ENCODE peak calls at places on chromosomes 6 and 20, in nine cellular contexts. W is aorta; L is sigmoid colon; Y is stomach; C is prostate gland; B is right lobe of liver; X is Panc1; M is OCI-LY7; E is CD4-positive, alpha-beta memory T cell. K is an unnamed sample. For H3K4me1, the result is how much of the 10 kb centered on the place peaks cover.

GRCh38 chr6:23611776-23612381 is 514.1 kb upstream of the NRSN1 start:
- DNase-seq in E (no peak), B (no peak), Y (no peak), C (no peak), X (no peak), L (no peak), W (no peak), M (no peak), K (no peak)

GRCh38 chr6:108123946-108124345 is 41.9 kb upstream of the NR2E1 start:
- DNase-seq in L (no peak), M (no peak), E (no peak), C (no peak), Y (no peak), W (no peak), X (no peak), B (no peak), K (no peak)

GRCh38 chr6:109816452-109817374 is 125.6 kb downstream of the FIG4 start:
- DNase-seq in B (no peak), M (no peak), C (peak), W (no peak), L (no peak), Y (no peak), E (no peak), X (no peak), K (no peak)

GRCh38 chr20:1945660-1946059 is 48.2 kb downstream of the PDYN start:
- DNase-seq in B (peak), E (no peak), C (no peak), M (no peak), W (no peak), X (no peak), L (no peak), Y (no peak), K (no peak)

GRCh38 chr6:132498638-132499037 is 14.3 kb downstream of the STX7 start:
- DNase-seq in E (no peak), W (no peak), M (peak), X (no peak), L (no peak), Y (no peak), B (no peak), C (no peak), K (no peak)

GRCh38 chr6:76881414-76881813 is 581.9 kb downstream of the HTR1B start:
- DNase-seq in C (no peak), W (no peak), E (no peak), B (no peak), L (no peak), M (no peak), X (no peak), Y (no peak), K (no peak)

GRCh38 chr6:170378502-170378901 is 71.9 kb downstream of the FAM120B start:
- DNase-seq in L (no peak), X (no peak), C (no peak), E (peak), Y (no peak), B (no peak), M (no peak), W (no peak), K (no peak)

GRCh38 chr20:33232486-33233072 is 3.2 kb upstream of the BPIFA1 start:
- DNase-seq in Y (no peak), X (no peak), C (no peak), W (no peak), B (no peak), L (no peak), E (no peak), M (no peak), K (no peak)

GRCh38 chr6:146850238-146850896 is 251.6 kb downstream of the ADGB start:
- DNase-seq in W (no peak), M (no peak), E (no peak), B (no peak), L (no peak), C (no peak), X (no peak), Y (no peak), K (no peak)

GRCh38 chr20:35085477-35086225 is 7.0 kb downstream of the TRPC4AP start:
- DNase-seq in W (no peak), Y (no peak), X (no peak), L (no peak), E (no peak), M (no peak), C (no peak), B (no peak), K (no peak)
- H3K4me1 ChIP-seq in W (under half), Y (under half), X (under half), L (under half), E (half or more), M (under half), C (under half), B (under half), K (under half)

DNA sequence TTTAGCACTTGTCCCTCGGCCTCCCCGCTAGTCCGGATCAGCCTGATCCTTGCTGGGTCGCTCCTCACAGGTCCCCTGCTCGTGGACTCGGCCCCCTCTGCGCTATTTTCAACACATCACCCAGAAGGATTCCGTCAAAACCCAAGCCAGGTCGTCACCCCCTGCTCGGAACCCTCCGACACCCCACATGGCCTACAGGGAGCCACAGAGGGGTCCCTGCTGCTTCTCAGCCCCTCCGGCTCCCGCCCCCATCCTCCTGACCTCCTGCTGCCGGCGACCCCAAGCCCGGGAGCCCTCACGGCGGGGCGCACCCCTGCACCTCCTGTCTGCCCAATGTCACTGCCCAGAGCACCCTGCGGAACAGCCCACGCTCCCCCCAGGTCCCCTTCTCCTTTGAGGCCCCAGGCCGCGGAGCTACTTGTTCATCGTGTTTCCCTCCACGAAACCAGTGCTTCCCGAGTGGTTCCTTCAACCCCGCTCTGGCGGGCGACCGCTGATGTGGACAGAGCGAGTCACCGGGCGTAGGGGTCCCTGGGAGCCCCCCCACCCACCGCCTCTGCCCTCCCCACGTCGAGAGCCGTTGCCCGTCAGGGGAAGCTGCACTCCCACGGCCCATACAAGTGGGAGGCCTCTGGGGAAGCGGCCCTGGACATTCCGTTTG is 638 bp upstream of the MYL9 start:
- DNase-seq in Y (no peak), X (no peak), C (no peak), M (no peak), B (no peak), W (peak), E (no peak), L (peak), K (no peak)
- H3K4me3 ChIP-seq in Y (peak), X (peak), C (peak), M (no peak), B (peak), W (peak), E (no peak), L (peak), K (no peak)

DNA sequence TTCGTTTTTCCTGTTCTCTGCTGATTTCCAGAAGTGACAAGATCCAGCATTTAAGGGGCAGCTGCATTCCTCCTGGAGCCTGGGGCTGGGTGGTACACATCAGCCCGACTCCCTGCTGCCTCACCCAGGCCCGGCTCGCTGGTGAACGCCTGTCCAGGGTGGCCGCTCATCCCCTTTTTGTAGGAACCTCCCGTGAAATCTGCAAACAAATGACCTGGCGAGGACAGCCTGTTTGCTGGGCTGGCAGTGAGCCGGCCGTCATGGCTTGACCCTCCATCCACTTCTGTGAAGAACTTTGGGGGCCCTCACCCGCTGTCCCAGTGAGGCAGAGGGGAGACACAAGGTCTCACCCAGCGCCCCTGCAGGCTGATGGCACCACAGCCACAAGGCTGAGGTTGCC is 39.0 kb downstream of the PYGB start:
- DNase-seq in M (no peak), Y (no peak), W (peak), X (no peak), C (no peak), B (peak), E (no peak), L (peak), K (no peak)
- H3K4me1 ChIP-seq in M (under half), Y (under half), W (under half), X (under half), C (under half), B (under half), E (under half), L (under half), K (under half)

DNA sequence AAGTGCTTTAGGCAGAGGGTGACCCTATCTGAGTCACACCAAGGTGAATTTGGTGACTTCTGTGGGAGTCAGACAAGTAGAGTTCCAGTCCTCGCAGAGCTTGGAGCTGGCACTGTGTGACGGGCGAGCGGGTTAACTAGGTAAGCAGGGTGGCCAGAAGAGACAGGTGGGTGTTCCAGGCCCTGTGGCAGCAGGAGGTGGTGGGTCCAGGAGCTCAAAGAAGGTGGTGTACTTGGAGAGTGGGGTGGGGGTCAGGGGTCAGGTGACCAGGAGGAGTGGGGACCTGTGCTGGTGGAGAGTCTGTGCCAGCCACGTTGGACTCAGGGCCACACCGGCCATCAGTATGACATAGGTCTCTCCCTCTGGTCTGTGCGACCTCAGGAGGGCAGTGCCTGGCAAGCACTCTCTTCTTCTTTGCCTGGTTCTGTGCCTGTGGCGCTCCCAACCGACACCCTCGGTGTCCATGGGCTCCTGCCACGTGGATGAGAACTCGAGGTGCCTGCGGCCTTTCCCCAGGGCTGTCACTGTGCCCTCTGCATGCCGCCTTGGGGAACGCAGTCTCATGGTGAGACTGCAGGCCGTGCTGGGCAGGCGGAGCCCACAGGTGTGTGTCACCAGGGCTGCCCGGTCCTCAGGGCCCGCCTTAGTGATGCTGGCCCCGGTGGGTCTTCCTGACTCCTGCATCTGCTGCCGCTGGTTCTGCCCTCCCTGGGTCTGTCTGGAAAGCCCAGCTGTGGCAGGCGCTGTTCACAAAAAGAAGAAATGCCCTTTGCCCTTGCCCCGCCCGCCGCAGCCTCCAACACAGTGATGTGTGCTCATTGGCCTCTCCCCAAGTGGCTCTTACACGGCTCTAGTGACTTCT is 1.6 kb downstream of the MRGBP start:
- DNase-seq in L (no peak), E (no peak), W (no peak), Y (peak), B (peak), M (no peak), X (no peak), C (no peak), K (no peak)
- H3K4me3 ChIP-seq in L (no peak), E (no peak), W (no peak), Y (peak), B (no peak), M (peak), X (peak), C (no peak), K (no peak)

DNA sequence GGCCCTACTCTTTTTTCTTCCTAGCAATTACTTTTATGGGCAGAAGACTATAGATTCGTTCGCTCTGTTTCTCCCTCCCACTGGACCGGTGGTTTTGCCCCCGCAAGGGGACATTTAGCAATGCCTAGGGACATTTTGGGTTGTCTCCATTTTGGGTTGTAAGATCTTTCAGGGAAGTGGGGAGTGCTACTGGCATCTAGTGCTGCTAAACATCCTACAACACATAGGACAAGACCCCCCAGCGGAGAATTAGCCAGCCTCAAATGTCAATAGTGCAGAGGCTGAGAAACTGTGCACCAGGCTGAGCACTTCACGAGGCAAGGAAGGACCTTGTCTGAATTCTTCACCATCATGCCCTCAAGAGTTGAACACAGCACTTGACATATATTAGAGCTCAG is 4.8 kb upstream of the ZMYND8 start:
- DNase-seq in L (no peak), Y (no peak), C (no peak), M (no peak), W (no peak), X (no peak), E (no peak), B (no peak), K (no peak)
- H3K4me1 ChIP-seq in L (half or more), Y (half or more), C (under half), M (under half), W (under half), X (half or more), E (under half), B (half or more), K (half or more)

K was measured in HAP-1.